ENCODE peak calls at places on chromosomes 7 and 10, in ten cellular contexts. J is NAMALWA; K is left kidney; E is activated T-helper 1 cell treated with anti-CD3 and anti-CD28 coated beads, Interleukin-2, amount 50 U/mL, for 16 hours; M is skeletal muscle cell; P is NCI-H510A treated with DMSO at 0.1 percent for 48 hours; W is amniotic stem cell; D is GM18507; L is NCI-H774; X is stimulated activated CD4-positive, alpha-beta T cell treated with anti-CD3 and anti-CD28 coated beads, Interleukin-4, amount 100 ng/mL, for 4 hours. F is an unnamed sample.

GRCh38 chr7:18338910-18339309 is 156.6 kb upstream of the HDAC9 start:
- DNase-seq in J (no peak), K (no peak), E (no peak), M (no peak), P (no peak), W (no peak), D (no peak), L (no peak), X (no peak), F (no peak)

GRCh38 chr7:82263880-82264751 is 179.5 kb downstream of the CACNA2D1 start:
- DNase-seq in J (peak), K (no peak), E (no peak), M (no peak), P (no peak), W (no peak), D (no peak), L (no peak), X (no peak), F (no peak)

GRCh38 chr10:47435081-47435480 is 48.8 kb downstream of the ANXA8 start:
- DNase-seq in J (no peak), K (no peak), E (no peak), M (no peak), P (no peak), W (no peak), D (no peak), L (no peak), X (no peak), F (no peak)

GRCh38 chr7:5283421-5284303 is 919 bp downstream of the SLC29A4 start:
- DNase-seq in J (no peak), K (peak), E (no peak), M (no peak), P (peak), W (no peak), D (no peak), L (no peak), X (no peak), F (no peak)

GRCh38 chr7:107847168-107847835 is 43.7 kb upstream of the DLD start:
- DNase-seq in J (no peak), K (no peak), E (no peak), M (no peak), P (no peak), W (no peak), D (no peak), L (no peak), X (no peak), F (no peak)

GRCh38 chr7:80155374-80155773 is 20.7 kb downstream of the GNAI1 start:
- DNase-seq in J (no peak), K (no peak), E (no peak), M (no peak), P (no peak), W (no peak), D (no peak), L (no peak), X (no peak), F (no peak)

GRCh38 chr7:141097430-141097829 is 23.6 kb downstream of the TMEM178B start:
- DNase-seq in J (peak), K (peak), E (no peak), M (no peak), P (no peak), W (no peak), D (no peak), L (no peak), X (no peak), F (no peak)

GRCh38 chr7:18689535-18689934 is 194.0 kb downstream of the HDAC9 start:
- DNase-seq in J (no peak), K (peak), E (no peak), M (no peak), P (no peak), W (no peak), D (no peak), L (no peak), X (no peak), F (no peak)

GRCh38 chr7:140899883-140900282 is 24.8 kb downstream of the BRAF start:
- DNase-seq in J (no peak), K (peak), E (no peak), M (no peak), P (no peak), W (no peak), D (no peak), L (no peak), X (no peak), F (no peak)

GRCh38 chr7:151425670-151426075 is 14.3 kb downstream of the CRYGN start:
- DNase-seq in J (no peak), K (no peak), E (no peak), M (peak), P (peak), W (no peak), D (no peak), L (no peak), X (no peak), F (no peak)

GRCh38 chr7:98249106-98249505 is 2.9 kb downstream of the TECPR1 start:
- DNase-seq in J (no peak), K (no peak), E (no peak), M (no peak), P (no peak), W (no peak), D (no peak), L (no peak), X (no peak), F (no peak)

GRCh38 chr7:63205136-63205535 is 793.5 kb upstream of the ZNF722 start:
- DNase-seq in J (no peak), K (no peak), E (no peak), M (no peak), P (no peak), W (no peak), D (no peak), L (no peak), X (no peak), F (no peak)

GRCh38 chr10:132404169-132404880 is 7.3 kb downstream of the PWWP2B start:
- DNase-seq in J (no peak), K (no peak), E (no peak), M (no peak), P (no peak), W (no peak), D (no peak), L (no peak), X (no peak), F (no peak)

GRCh38 chr10:71767420-71768035 is 5.8 kb downstream of the VSIR start:
- DNase-seq in J (no peak), K (no peak), E (no peak), M (no peak), P (no peak), W (no peak), D (no peak), L (no peak), X (no peak), F (no peak)

GRCh38 chr10:546971-547590 is 142.4 kb downstream of the DIP2C start:
- DNase-seq in J (peak), K (peak), E (no peak), M (no peak), P (no peak), W (no peak), D (no peak), L (no peak), X (no peak), F (no peak)

GRCh38 chr10:21527634-21528451 is 2.4 kb upstream of the SKIDA1 start:
- DNase-seq in J (peak), K (peak), E (no peak), M (no peak), P (peak), W (no peak), D (no peak), L (no peak), X (no peak), F (no peak)

GRCh38 chr7:72278550-72278949 is 133.6 kb downstream of the CALN1 start:
- DNase-seq in J (no peak), K (peak), E (no peak), M (no peak), P (no peak), W (no peak), D (no peak), L (no peak), X (no peak), F (no peak)

GRCh38 chr10:129968937-129969527 is 5.0 kb upstream of the EBF3 start:
- DNase-seq in J (no peak), K (peak), E (no peak), M (no peak), P (no peak), W (no peak), D (no peak), L (no peak), X (no peak), F (no peak)

GRCh38 chr10:7340179-7340874 is 70.5 kb downstream of the SFMBT2 start:
- DNase-seq in J (no peak), K (no peak), E (no peak), M (no peak), P (no peak), W (no peak), D (no peak), L (no peak), X (no peak), F (no peak)